ENCODE peak calls at places on chromosome 1, in five cellular contexts. One of them, this sample, is unnamed.

GRCh38 chr1:192550922-192551534 is 24.5 kb upstream of the RGS1 start:
- DNase-seq in HT-29: peak; percentile 62
- DNase-seq in tibial artery: no peak
- DNase-seq in activated CD4-positive, alpha-beta T cell treated with anti-CD3 and anti-CD28 coated beads for 4 hours: no peak
- DNase-seq in GM20000: peak; percentile 27
- DNase-seq in this sample: no peak

GRCh38 chr1:24724345-24725208 is 20.7 kb upstream of the CLIC4 start:
- DNase-seq in HT-29: peak; percentile 92
- DNase-seq in tibial artery: no peak
- DNase-seq in activated CD4-positive, alpha-beta T cell treated with anti-CD3 and anti-CD28 coated beads for 4 hours: no peak
- DNase-seq in GM20000: no peak
- DNase-seq in this sample: no peak

GRCh38 chr1:181255270-181255929 is 166.9 kb downstream of the IER5 start:
- DNase-seq in HT-29: no peak
- DNase-seq in tibial artery: no peak
- DNase-seq in activated CD4-positive, alpha-beta T cell treated with anti-CD3 and anti-CD28 coated beads for 4 hours: no peak
- DNase-seq in GM20000: no peak
- DNase-seq in this sample: no peak

GRCh38 chr1:20143318-20143717 is 4.2 kb downstream of the PLA2G2F start:
- DNase-seq in HT-29: no peak
- DNase-seq in tibial artery: no peak
- DNase-seq in activated CD4-positive, alpha-beta T cell treated with anti-CD3 and anti-CD28 coated beads for 4 hours: no peak
- DNase-seq in GM20000: no peak
- DNase-seq in this sample: peak; percentile 12

GRCh38 chr1:160622885-160623633 is 23.8 kb downstream of the SLAMF1 start:
- DNase-seq in HT-29: no peak
- DNase-seq in tibial artery: no peak
- DNase-seq in activated CD4-positive, alpha-beta T cell treated with anti-CD3 and anti-CD28 coated beads for 4 hours: no peak
- DNase-seq in GM20000: no peak
- DNase-seq in this sample: no peak

GRCh38 chr1:27122652-27123051 is 32.3 kb downstream of the SLC9A1 start:
- DNase-seq in HT-29: peak; percentile 88
- DNase-seq in tibial artery: peak; percentile 71
- DNase-seq in activated CD4-positive, alpha-beta T cell treated with anti-CD3 and anti-CD28 coated beads for 4 hours: no peak
- DNase-seq in GM20000: no peak
- DNase-seq in this sample: no peak

GRCh38 chr1:213947200-213947775 is 40.5 kb upstream of the PROX1 start:
- DNase-seq in HT-29: peak; percentile 94
- DNase-seq in tibial artery: no peak
- DNase-seq in activated CD4-positive, alpha-beta T cell treated with anti-CD3 and anti-CD28 coated beads for 4 hours: no peak
- DNase-seq in GM20000: no peak
- DNase-seq in this sample: no peak

GRCh38 chr1:165915480-165916395 is 88.3 kb downstream of the UCK2 start:
- DNase-seq in HT-29: no peak
- DNase-seq in tibial artery: no peak
- DNase-seq in activated CD4-positive, alpha-beta T cell treated with anti-CD3 and anti-CD28 coated beads for 4 hours: no peak
- DNase-seq in GM20000: no peak
- DNase-seq in this sample: no peak

GRCh38 chr1:244053831-244054230 is 2.7 kb downstream of the ZBTB18 start:
- DNase-seq in HT-29: no peak
- DNase-seq in tibial artery: no peak
- DNase-seq in activated CD4-positive, alpha-beta T cell treated with anti-CD3 and anti-CD28 coated beads for 4 hours: no peak
- DNase-seq in GM20000: no peak
- DNase-seq in this sample: no peak

GRCh38 chr1:235552146-235552716 is 48.0 kb upstream of the B3GALNT2 start:
- DNase-seq in HT-29: no peak
- DNase-seq in tibial artery: no peak
- DNase-seq in activated CD4-positive, alpha-beta T cell treated with anti-CD3 and anti-CD28 coated beads for 4 hours: no peak
- DNase-seq in GM20000: no peak
- DNase-seq in this sample: no peak

GRCh38 chr1:28171246-28171645 is 5.2 kb downstream of the PTAFR start:
- DNase-seq in HT-29: no peak
- DNase-seq in tibial artery: no peak
- DNase-seq in activated CD4-positive, alpha-beta T cell treated with anti-CD3 and anti-CD28 coated beads for 4 hours: no peak
- DNase-seq in GM20000: no peak
- DNase-seq in this sample: no peak

GRCh38 chr1:63322248-63322943 is at the start of gene FOXD3:
- DNase-seq in HT-29: no peak
- DNase-seq in tibial artery: no peak
- DNase-seq in activated CD4-positive, alpha-beta T cell treated with anti-CD3 and anti-CD28 coated beads for 4 hours: no peak
- DNase-seq in GM20000: peak; percentile 65
- DNase-seq in this sample: peak; percentile 90

GRCh38 chr1:24934300-24935195 is 4.5 kb upstream of the RUNX3 start:
- DNase-seq in HT-29: no peak
- DNase-seq in tibial artery: no peak
- DNase-seq in activated CD4-positive, alpha-beta T cell treated with anti-CD3 and anti-CD28 coated beads for 4 hours: no peak
- DNase-seq in GM20000: no peak
- DNase-seq in this sample: no peak

GRCh38 chr1:158124034-158124433 is 56.7 kb upstream of the CD1D start:
- DNase-seq in HT-29: no peak
- DNase-seq in tibial artery: no peak
- DNase-seq in activated CD4-positive, alpha-beta T cell treated with anti-CD3 and anti-CD28 coated beads for 4 hours: no peak
- DNase-seq in GM20000: no peak
- DNase-seq in this sample: no peak

GRCh38 chr1:113058861-113059441 is 14.0 kb upstream of the LRIG2 start:
- DNase-seq in HT-29: no peak
- DNase-seq in tibial artery: no peak
- DNase-seq in activated CD4-positive, alpha-beta T cell treated with anti-CD3 and anti-CD28 coated beads for 4 hours: no peak
- DNase-seq in GM20000: no peak
- DNase-seq in this sample: no peak

GRCh38 chr1:206049293-206049692 is 3.7 kb upstream of the RHEX start:
- DNase-seq in HT-29: no peak
- DNase-seq in tibial artery: no peak
- DNase-seq in activated CD4-positive, alpha-beta T cell treated with anti-CD3 and anti-CD28 coated beads for 4 hours: no peak
- DNase-seq in GM20000: no peak
- DNase-seq in this sample: no peak

GRCh38 chr1:115189814-115190541 is 100.7 kb upstream of the TSPAN2 start:
- DNase-seq in HT-29: no peak
- DNase-seq in tibial artery: no peak
- DNase-seq in activated CD4-positive, alpha-beta T cell treated with anti-CD3 and anti-CD28 coated beads for 4 hours: no peak
- DNase-seq in GM20000: no peak
- DNase-seq in this sample: no peak

GRCh38 chr1:225408249-225408648 is 19.6 kb downstream of the LBR start:
- DNase-seq in HT-29: no peak
- DNase-seq in tibial artery: no peak
- DNase-seq in activated CD4-positive, alpha-beta T cell treated with anti-CD3 and anti-CD28 coated beads for 4 hours: no peak
- DNase-seq in GM20000: no peak
- DNase-seq in this sample: no peak